ENCODE peak calls at places on chromosomes 11 and 22, in five cellular contexts. D is CD8-positive, alpha-beta T cell; A is PC-3; N is pancreas; G is testis. T is an unnamed sample.
A peak's percentile ranks its signal among the peaks of the same experiment; 100 is the strongest.

GRCh38 chr11:127994736-127995135 is 592.6 kb downstream of the ETS1 start:
- DNase-seq in D (no peak), N (no peak), G (no peak), A (peak; percentile 19), T (no peak)

GRCh38 chr11:57458410-57459111 is 1.8 kb upstream of the RTN4RL2 start:
- DNase-seq in G (peak; percentile 59), D (peak; percentile 40), A (peak; percentile 60), N (peak; percentile 58), T (peak; percentile 52)

GRCh38 chr11:30133308-30133707 is 97.5 kb upstream of the FSHB start:
- DNase-seq in G (no peak), D (no peak), N (no peak), A (no peak), T (no peak)

GRCh38 chr11:35010656-35011055 is 94.2 kb downstream of the PDHX start:
- DNase-seq in G (no peak), N (no peak), A (no peak), D (no peak), T (no peak)

GRCh38 chr22:30340911-30341685 is 14.4 kb upstream of the TBC1D10A start:
- DNase-seq in A (no peak), N (peak; percentile 65), G (peak; percentile 78), D (no peak), T (peak; percentile 79)

GRCh38 chr11:112795896-112796686 is 165.1 kb upstream of the NCAM1 start:
- DNase-seq in G (no peak), N (no peak), D (no peak), A (no peak), T (no peak)

GRCh38 chr22:20982563-20982882 is 426 bp downstream of the LZTR1 start:
- DNase-seq in G (no peak), A (no peak), D (no peak), N (no peak), T (no peak)

GRCh38 chr11:29713831-29714320 is 303.0 kb downstream of the KCNA4 start:
- DNase-seq in A (no peak), N (no peak), D (no peak), G (no peak), T (no peak)

GRCh38 chr11:35969089-35970046 is 25.5 kb downstream of the LDLRAD3 start:
- DNase-seq in N (peak; percentile 34), G (no peak), A (peak; percentile 60), D (no peak), T (no peak)

GRCh38 chr11:109619498-109619897 is 197.5 kb downstream of the C11orf87 start:
- DNase-seq in D (no peak), G (no peak), N (no peak), A (no peak), T (no peak)

GRCh38 chr11:75900848-75901247 is 85.8 kb downstream of the UVRAG start:
- DNase-seq in A (no peak), N (no peak), D (no peak), G (no peak), T (no peak)

GRCh38 chr11:132886335-132886734 is 646.0 kb downstream of the OPCML start:
- DNase-seq in G (no peak), N (no peak), A (no peak), D (no peak), T (no peak)

GRCh38 chr11:119320593-119321524 is 3.9 kb upstream of the MCAM start:
- DNase-seq in A (peak; percentile 21), D (peak; percentile 38), G (no peak), N (peak; percentile 29), T (peak; percentile 78)

GRCh38 chr22:50014053-50014501 is 1.5 kb upstream of the IL17REL start:
- DNase-seq in D (no peak), N (no peak), G (no peak), A (no peak), T (no peak)

GRCh38 chr11:68682531-68682931 is 1.8 kb upstream of the GAL start:
- DNase-seq in G (no peak), N (no peak), D (no peak), A (no peak), T (no peak)

GRCh38 chr11:23840872-23841271 is 656.0 kb upstream of the LUZP2 start:
- DNase-seq in N (no peak), G (no peak), D (no peak), A (no peak), T (no peak)

GRCh38 chr11:77590194-77590591 is 440 bp downstream of the AQP11 start:
- DNase-seq in G (peak; percentile 75), D (no peak), N (no peak), A (peak; percentile 73), T (peak; percentile 30)

GRCh38 chr11:131488208-131488607 is 117.8 kb downstream of the NTM start:
- DNase-seq in D (no peak), A (no peak), N (no peak), G (no peak), T (no peak)

GRCh38 chr11:71372693-71373657 is 75.2 kb downstream of the DHCR7 start:
- DNase-seq in G (no peak), A (peak; percentile 61), N (no peak), D (no peak), T (no peak)

GRCh38 chr11:117535870-117536411 is 208.3 kb downstream of the CEP164 start:
- DNase-seq in N (no peak), A (no peak), D (no peak), G (no peak), T (no peak)

GRCh38 chr22:19463491-19464469 is 15.2 kb downstream of the UFD1 start:
- DNase-seq in A (no peak), D (no peak), G (no peak), N (no peak), T (peak; percentile 32)

GRCh38 chr11:27571151-27571840 is 64.7 kb upstream of the LIN7C start:
- DNase-seq in A (no peak), N (no peak), D (no peak), G (no peak), T (no peak)

GRCh38 chr22:44159811-44160210 is 20.9 kb upstream of the PARVG start:
- DNase-seq in A (no peak), G (no peak), N (no peak), D (no peak), T (no peak)

GRCh38 chr22:44187652-44188230 is 7.0 kb downstream of the PARVG start:
- DNase-seq in N (no peak), G (no peak), D (no peak), A (no peak), T (no peak)

GRCh38 chr11:67280791-67281551 is 8.1 kb upstream of the ANKRD13D start:
- DNase-seq in D (no peak), G (no peak), N (no peak), A (no peak), T (no peak)

GRCh38 chr11:130449996-130450419 is 1.6 kb downstream of the ADAMTS15 start:
- DNase-seq in G (peak; percentile 88), D (no peak), A (no peak), N (peak; percentile 32), T (peak; percentile 87)

GRCh38 chr11:69010361-69010891 is 2.6 kb downstream of the MRGPRF start:
- DNase-seq in A (peak; percentile 19), D (no peak), G (no peak), N (no peak), T (no peak)

GRCh38 chr22:37126882-37127281 is 17.4 kb upstream of the TMPRSS6 start:
- DNase-seq in A (no peak), N (no peak), G (no peak), D (no peak), T (no peak)
- TF ChIP-seq CTCF in A (peak; percentile 45), N (no peak), G (no peak), D (peak; percentile 31), T (peak; percentile 5)

DNA sequence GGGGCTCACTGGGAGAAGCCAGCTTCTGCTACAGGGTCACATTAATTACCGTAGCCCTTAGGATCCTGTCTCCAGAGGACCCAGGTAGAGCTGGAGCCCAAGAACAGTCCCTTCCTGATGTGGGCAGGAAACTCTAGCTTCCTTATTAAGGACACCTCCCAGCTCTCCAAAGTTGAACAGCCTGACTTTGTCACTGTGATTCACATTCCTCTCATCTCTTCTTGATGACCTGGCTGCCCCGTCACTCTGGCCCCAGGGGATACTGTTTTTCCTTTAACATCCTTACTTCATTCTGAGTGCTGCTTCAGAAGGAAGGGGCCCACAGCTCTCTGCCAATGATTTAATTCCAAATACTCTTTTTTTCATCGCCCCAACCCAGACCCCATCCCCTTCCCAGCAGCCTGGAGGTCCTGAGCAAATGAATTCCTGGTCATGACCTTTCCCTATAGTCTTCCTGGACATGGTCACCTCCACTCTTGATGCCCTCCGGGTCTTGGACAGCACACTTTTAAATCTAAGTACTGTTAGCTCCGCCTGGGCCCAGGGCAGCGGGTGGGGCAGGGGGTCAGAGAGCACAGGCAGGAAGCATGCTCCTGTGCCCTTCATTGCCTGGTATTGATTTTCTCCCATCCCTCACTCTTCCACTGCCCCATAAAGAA is 22.4 kb upstream of the SPON1 start:
- DNase-seq in G (no peak), A (peak; percentile 85), D (no peak), N (no peak), T (no peak)
- H3K4me3 ChIP-seq in G (no peak overlapping the region), A (no peak overlapping the region), D (peak overlapping the region; percentile 4), N (no peak overlapping the region), T (no peak overlapping the region)

GRCh38 chr22:47595122-47595521 is 832.7 kb downstream of the TBC1D22A start:
- DNase-seq in G (no peak), A (no peak), D (no peak), N (no peak), T (no peak)

GRCh38 chr22:47591709-47592108 is 829.3 kb downstream of the TBC1D22A start:
- DNase-seq in G (no peak), A (no peak), N (no peak), D (no peak), T (no peak)

GRCh38 chr22:47592791-47593190 is 830.3 kb downstream of the TBC1D22A start:
- DNase-seq in D (no peak), N (no peak), A (no peak), G (no peak), T (no peak)

GRCh38 chr22:47593911-47594311 is 831.5 kb downstream of the TBC1D22A start:
- DNase-seq in G (no peak), D (no peak), A (no peak), N (no peak), T (no peak)

DNA sequence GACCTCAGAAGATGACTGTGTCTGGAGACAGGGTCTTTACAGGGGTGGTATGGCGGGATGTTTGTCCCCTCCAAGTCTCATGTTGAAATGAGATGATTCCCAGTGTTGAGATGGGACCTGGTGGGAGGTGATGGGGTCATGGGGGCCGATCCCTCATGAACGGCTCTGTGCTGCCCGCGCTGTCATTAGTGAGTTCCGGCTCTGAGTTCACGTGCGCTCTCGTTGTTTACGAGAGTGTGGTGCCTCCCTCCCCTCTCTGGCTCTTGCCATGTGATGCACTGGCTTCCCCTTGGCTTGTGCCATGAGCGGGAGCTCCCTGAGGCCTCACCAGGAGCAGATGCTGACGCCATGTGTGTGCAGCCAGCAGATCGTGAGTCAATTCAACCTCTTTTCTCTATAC is 830.8 kb downstream of the TBC1D22A start:
- DNase-seq in D (no peak), G (no peak), N (no peak), A (no peak), T (no peak)
- H3K9me3 ChIP-seq in D (no peaks in the 10 kb centered on the region), G (no peaks in the 10 kb centered on the region), N (no peaks in the 10 kb centered on the region), A (no peaks in the 10 kb centered on the region), T (no peaks in the 10 kb centered on the region)

GRCh38 chr11:19736831-19737230 is 24.2 kb downstream of the NAV2 start:
- DNase-seq in G (no peak), D (no peak), A (no peak), N (no peak), T (no peak)

GRCh38 chr11:19738124-19738523 is 25.5 kb downstream of the NAV2 start:
- DNase-seq in D (no peak), G (no peak), N (no peak), A (no peak), T (no peak)

GRCh38 chr11:19737575-19737974 is 24.9 kb downstream of the NAV2 start:
- DNase-seq in G (no peak), N (no peak), A (no peak), D (no peak), T (no peak)

GRCh38 chr11:19734171-19734570 is 21.5 kb downstream of the NAV2 start:
- DNase-seq in N (no peak), D (no peak), A (no peak), G (no peak), T (no peak)

GRCh38 chr11:19735512-19735911 is 22.9 kb downstream of the NAV2 start:
- DNase-seq in D (no peak), A (no peak), G (no peak), N (no peak), T (no peak)
- TF ChIP-seq CTCF in D (no peak), A (peak; percentile 25), G (no peak), N (no peak), T (peak; percentile 48)